ENCODE peak calls at places on chromosomes 5 and 9, in four cellular contexts. S is PC-9, N is endothelial cell of umbilical vein, W is adipocyte. I is an unnamed sample.

GRCh38 chr9:81030027-81030426 is 659.3 kb downstream of the TLE1 start:
- DNase-seq in N (no peak), W (no peak), S (no peak), I (no peak)

GRCh38 chr5:143319437-143320302 is 83.8 kb downstream of the NR3C1 start:
- DNase-seq in N (no peak), S (no peak), W (no peak), I (no peak)

GRCh38 chr5:81194633-81195333 is 38.3 kb upstream of the CKMT2 start:
- DNase-seq in W (peak; percentile 93), S (peak; percentile 81), N (peak; percentile 77), I (peak; percentile 54)

GRCh38 chr9:81375461-81376100 is 313.8 kb downstream of the TLE1 start:
- DNase-seq in W (no peak), S (no peak), N (peak; percentile 34), I (no peak)

GRCh38 chr9:90064248-90064647 is 459.4 kb downstream of the GADD45G start:
- DNase-seq in W (no peak), S (no peak), N (no peak), I (no peak)

GRCh38 chr5:98299435-98299834 is 474.0 kb upstream of the RGMB start:
- DNase-seq in S (no peak), N (no peak), W (no peak), I (no peak)

GRCh38 chr5:180313677-180314076 is 21.8 kb upstream of the MAPK9 start:
- DNase-seq in W (peak; percentile 91), N (peak; percentile 75), S (peak; percentile 98), I (peak; percentile 53)

GRCh38 chr9:93633492-93634221 is 57.3 kb downstream of the PHF2 start:
- DNase-seq in W (no peak), S (no peak), N (no peak), I (no peak)

GRCh38 chr5:98638701-98639100 is 134.8 kb upstream of the RGMB start:
- DNase-seq in S (no peak), W (peak; percentile 12), N (no peak), I (no peak)

GRCh38 chr5:134184155-134185135 is 7.7 kb upstream of the SKP1 start:
- DNase-seq in N (peak; percentile 55), W (peak; percentile 82), S (peak; percentile 65), I (peak; percentile 67)

GRCh38 chr5:95022967-95023695 is 261.8 kb downstream of the MCTP1 start:
- DNase-seq in S (no peak), W (no peak), N (no peak), I (no peak)

GRCh38 chr5:149429839-149430721 is 51.0 kb upstream of the IL17B start:
- DNase-seq in W (no peak), S (no peak), N (peak; percentile 38), I (no peak)

GRCh38 chr5:152306386-152306785 is 98.7 kb downstream of the NMUR2 start:
- DNase-seq in W (no peak), N (no peak), S (no peak), I (no peak)

GRCh38 chr5:78361226-78361993 is 993 bp downstream of the SCAMP1 start:
- DNase-seq in W (peak; percentile 60), N (peak; percentile 90), S (peak; percentile 48), I (no peak)

GRCh38 chr5:51018423-51018822 is 352.0 kb downstream of the PARP8 start:
- DNase-seq in S (no peak), W (no peak), N (no peak), I (no peak)

GRCh38 chr5:18216016-18216415 is 581.8 kb downstream of the TAF11L14 start:
- DNase-seq in S (no peak), N (no peak), W (no peak), I (no peak)

GRCh38 chr5:53302524-53302923 is 177.9 kb upstream of the FST start:
- DNase-seq in W (peak; percentile 82), N (no peak), S (no peak), I (no peak)

GRCh38 chr9:78321505-78321904 is 24.6 kb downstream of the PSAT1 start:
- DNase-seq in S (no peak), N (no peak), W (no peak), I (no peak)

GRCh38 chr5:150640311-150641005 is at the start of gene SYNPO:
- DNase-seq in W (peak; percentile 92), N (peak; percentile 88), S (peak; percentile 70), I (no peak)

GRCh38 chr9:530681-531080 is 310.8 kb upstream of the DMRT1 start:
- DNase-seq in S (peak; percentile 8), N (no peak), W (peak; percentile 39), I (no peak)

GRCh38 chr9:114303571-114303970 is 19.3 kb upstream of the ORM1 start:
- DNase-seq in S (no peak), W (no peak), N (no peak), I (no peak)

GRCh38 chr5:91382530-91383026 is 539 bp downstream of the ARRDC3 start:
- DNase-seq in S (no peak), N (peak; percentile 71), W (peak; percentile 62), I (peak; percentile 13)

GRCh38 chr9:115944166-115944948 is 209.2 kb upstream of the PAPPA start:
- DNase-seq in S (peak; percentile 4), W (peak; percentile 99), N (peak; percentile 11), I (no peak)

GRCh38 chr5:65203746-65204145 is 278.0 kb downstream of the ADAMTS6 start:
- DNase-seq in W (peak; percentile 86), N (peak; percentile 24), S (no peak), I (no peak)

GRCh38 chr9:76716270-76716669 is 48.0 kb upstream of the PCA3 start:
- DNase-seq in W (no peak), S (no peak), N (no peak), I (no peak)

GRCh38 chr5:87074934-87075541 is 192.6 kb upstream of the RASA1 start:
- DNase-seq in S (peak; percentile 49), N (no peak), W (no peak), I (no peak)

GRCh38 chr9:81492710-81493447 is 196.5 kb downstream of the TLE1 start:
- DNase-seq in S (peak; percentile 13), W (peak; percentile 88), N (no peak), I (no peak)

GRCh38 chr9:121304707-121305106 is 36.7 kb downstream of the GSN start:
- DNase-seq in S (no peak), W (no peak), N (no peak), I (no peak)
- H3K4me3 ChIP-seq in S (no peak overlapping the region), W (peak overlapping the region; percentile 18), N (no peak overlapping the region), I (no peak overlapping the region)

DNA sequence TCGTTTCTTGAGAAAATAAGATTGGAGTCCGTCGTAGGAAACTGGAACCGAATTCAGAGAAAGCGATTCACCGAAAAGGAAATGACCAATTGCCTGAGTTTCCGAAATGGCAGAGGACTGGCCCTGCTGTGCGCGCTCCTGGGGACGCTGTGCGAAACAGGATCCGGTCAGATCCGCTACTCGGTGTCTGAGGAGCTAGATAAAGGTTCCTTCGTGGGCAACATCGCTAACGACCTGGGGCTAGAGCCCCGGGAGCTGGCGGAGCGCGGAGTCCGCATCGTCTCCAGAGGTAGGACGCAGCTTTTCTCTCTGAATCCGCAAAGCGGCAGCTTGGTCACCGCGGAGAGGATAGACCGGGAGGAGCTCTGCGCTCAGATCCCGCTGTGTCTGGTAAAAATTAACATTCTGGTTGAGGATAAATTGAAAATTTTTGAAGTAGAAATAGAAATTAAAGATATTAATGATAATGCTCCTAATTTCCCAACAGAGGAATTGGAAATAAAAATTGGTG is 379 bp downstream of the PCDHGA3 start:
- DNase-seq in W (no peak), S (no peak), N (no peak), I (no peak)
- H3K9me3 ChIP-seq in W (peaks cover 42% of the 10 kb centered on the region), S (peaks cover 4% of the 10 kb centered on the region), N (no peaks in the 10 kb centered on the region), I (no peaks in the 10 kb centered on the region)

GRCh38 chr9:127829205-127829935 is 25.1 kb downstream of the ENG start:
- DNase-seq in W (no peak), N (no peak), S (no peak), I (no peak)
- H3K4me1 ChIP-seq in W (peaks cover 46% of the 10 kb centered on the region), N (peaks cover 44% of the 10 kb centered on the region), S (no peaks in the 10 kb centered on the region), I (no peaks in the 10 kb centered on the region)

DNA sequence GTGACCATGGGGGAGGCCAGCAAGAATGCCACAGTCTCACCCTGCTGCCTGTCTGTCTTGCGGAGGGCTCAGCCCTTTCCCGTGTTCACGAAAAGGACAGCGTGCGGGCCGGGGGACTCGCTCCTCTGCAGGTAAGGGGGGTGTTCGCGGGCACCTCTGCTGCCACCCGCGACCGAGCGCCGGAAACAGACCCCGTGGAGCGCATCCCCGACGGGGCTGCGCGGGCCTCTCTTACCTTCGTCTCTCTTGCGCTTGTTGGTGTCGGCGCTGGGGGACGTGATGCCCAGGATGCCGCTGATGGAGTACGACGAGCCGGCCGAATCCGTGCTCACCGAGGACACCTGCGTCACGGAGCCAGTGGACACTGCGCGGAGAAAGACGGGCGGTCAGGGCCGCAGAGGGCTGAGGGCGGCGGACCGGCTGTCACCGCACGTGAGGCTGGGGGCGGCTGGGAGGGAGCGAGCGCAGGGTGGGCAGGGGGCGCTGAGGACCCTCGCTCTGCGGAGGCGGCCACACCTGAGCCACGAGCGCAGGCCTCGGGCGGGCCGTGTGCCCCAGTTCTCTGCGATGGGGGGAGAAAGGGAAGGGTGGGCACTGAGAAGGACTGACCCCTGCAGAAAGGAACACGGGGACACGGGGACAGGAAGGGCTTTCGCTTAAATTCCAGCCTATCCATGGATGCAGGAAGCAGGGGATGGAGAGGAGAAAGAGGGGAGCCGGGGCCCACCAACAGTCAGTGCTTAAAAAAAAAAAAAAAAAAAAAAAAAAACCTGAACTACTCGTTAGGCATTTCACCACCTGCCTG is 31.5 kb downstream of the PAX5 start:
- DNase-seq in W (no peak), N (no peak), S (no peak), I (no peak)
- H3K4me3 ChIP-seq in W (no peak overlapping the region), N (no peak overlapping the region), S (no peak overlapping the region), I (no peak overlapping the region)

DNA sequence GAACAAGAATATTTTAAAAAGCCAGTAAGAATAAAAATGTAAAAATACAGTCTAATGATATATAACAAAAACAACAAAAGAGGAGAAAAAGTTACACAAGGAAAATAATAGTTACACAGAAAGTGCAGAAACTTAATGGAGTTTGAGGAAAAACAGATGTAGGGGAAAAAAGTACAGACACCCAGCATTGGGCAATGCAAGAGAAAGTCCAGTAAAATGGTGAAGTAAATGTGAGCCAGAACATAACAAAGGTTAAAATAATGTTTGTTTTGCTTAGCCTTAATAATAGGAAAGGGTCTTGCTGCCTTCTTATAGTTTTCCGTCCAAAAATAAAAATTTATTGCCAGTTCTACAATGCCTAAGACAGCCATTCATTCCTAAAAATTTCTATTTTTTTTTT is 364.2 kb downstream of the NNT start:
- DNase-seq in W (no peak), N (no peak), S (no peak), I (no peak)
- H3K9me3 ChIP-seq in W (peaks cover 8% of the 10 kb centered on the region), N (no peaks in the 10 kb centered on the region), S (no peaks in the 10 kb centered on the region), I (no peaks in the 10 kb centered on the region)

DNA sequence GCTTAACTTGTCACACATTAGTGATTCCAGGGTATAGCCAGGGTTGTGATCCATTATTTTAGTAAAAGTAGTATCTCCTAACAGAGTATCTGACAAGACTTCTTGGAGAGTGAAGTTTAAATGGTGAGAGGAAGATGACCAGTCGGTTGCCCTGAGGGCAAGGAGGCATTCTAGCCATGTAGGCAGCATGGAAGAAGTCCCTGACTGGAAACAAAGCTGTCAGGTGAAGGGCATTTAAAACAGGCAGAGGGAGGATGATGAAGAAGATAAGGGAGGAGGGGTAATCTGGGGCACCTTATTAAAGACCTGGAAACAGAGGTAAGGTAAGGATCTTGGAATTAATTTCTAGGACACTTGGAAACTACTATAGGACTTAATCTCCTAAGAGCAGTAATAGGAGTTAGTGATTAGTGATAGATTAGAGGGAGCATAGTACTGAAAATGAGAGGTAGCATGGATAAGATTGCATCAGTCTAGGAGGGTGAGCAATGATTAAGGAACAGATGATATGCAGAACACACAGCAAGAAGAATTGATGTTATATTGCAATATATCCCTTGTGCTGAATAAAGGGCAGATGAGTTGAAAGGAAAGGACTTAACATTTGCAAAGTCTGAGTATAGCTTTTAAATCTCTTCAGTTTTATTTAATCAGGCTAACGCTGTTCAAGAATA is 9.5 kb downstream of the KIF2A start:
- DNase-seq in W (peak; percentile 30), S (no peak), N (no peak), I (no peak)
- H3K4me1 ChIP-seq in W (peaks cover 59% of the 10 kb centered on the region), S (no peaks in the 10 kb centered on the region), N (no peaks in the 10 kb centered on the region), I (peaks cover 37% of the 10 kb centered on the region)